ENCODE peak calls at places on chromosomes 6 and 20, in ten cellular contexts. G, L, C, N, Y, D, I, J, M and E are unnamed samples.
A peak's percentile ranks its signal among the peaks of the same experiment; 100 is the strongest.

GRCh38 chr6:168186438-168186837 is 107.4 kb upstream of the FRMD1 start:
- DNase-seq in N (no peak), Y (peak; percentile 43), J (no peak), D (no peak), M (no peak), C (no peak), L (no peak), I (no peak), G (no peak), E (no peak)

GRCh38 chr20:41426361-41426900 is 59.8 kb upstream of the EMILIN3 start:
- DNase-seq in M (no peak), D (no peak), C (no peak), Y (no peak), G (no peak), I (no peak), N (no peak), J (no peak), L (no peak), E (no peak)

GRCh38 chr6:51778666-51779065 is 308.7 kb downstream of the PKHD1 start:
- DNase-seq in D (no peak), L (no peak), G (no peak), I (no peak), C (no peak), M (no peak), Y (no peak), J (no peak), N (no peak), E (no peak)

GRCh38 chr20:23023621-23024187 is 11.4 kb upstream of the SSTR4 start:
- DNase-seq in N (no peak), J (no peak), L (no peak), I (no peak), Y (peak; percentile 10), D (no peak), C (no peak), M (no peak), G (peak; percentile 60), E (no peak)

GRCh38 chr6:148538251-148539190 is 195.9 kb downstream of the SASH1 start:
- DNase-seq in J (peak; percentile 80), L (no peak), D (no peak), M (no peak), C (peak; percentile 75), G (no peak), N (no peak), Y (no peak), I (no peak), E (no peak)

GRCh38 chr6:161094904-161095440 is 103.4 kb downstream of the MAP3K4 start:
- DNase-seq in L (no peak), M (no peak), D (no peak), C (peak; percentile 43), I (no peak), J (no peak), Y (no peak), G (no peak), N (no peak), E (no peak)

GRCh38 chr6:106510090-106510970 is 119.0 kb downstream of the RTN4IP1 start:
- DNase-seq in D (peak; percentile 67), L (peak; percentile 36), J (peak; percentile 36), N (peak; percentile 52), G (peak; percentile 71), M (no peak), C (peak; percentile 62), I (peak; percentile 42), Y (peak; percentile 92), E (no peak)

GRCh38 chr6:19892250-19892649 is 55.1 kb downstream of the ID4 start:
- DNase-seq in M (no peak), Y (peak; percentile 93), L (no peak), I (no peak), G (no peak), D (no peak), J (no peak), C (no peak), N (no peak), E (no peak)

GRCh38 chr20:59813126-59813947 is 120.1 kb downstream of the SYCP2 start:
- DNase-seq in L (no peak), M (no peak), D (no peak), J (no peak), G (no peak), N (no peak), I (no peak), C (no peak), Y (peak; percentile 66), E (no peak)

GRCh38 chr6:20202070-20202658 is 10.1 kb downstream of the MBOAT1 start:
- DNase-seq in L (no peak), J (peak; percentile 64), D (no peak), N (peak; percentile 59), C (peak; percentile 59), G (no peak), M (no peak), Y (no peak), I (no peak), E (no peak)

GRCh38 chr6:44297063-44298038 is 15.8 kb downstream of the AARS2 start:
- DNase-seq in Y (peak; percentile 82), M (no peak), G (peak; percentile 82), J (peak; percentile 16), C (peak; percentile 65), D (no peak), I (peak; percentile 84), L (peak; percentile 41), N (no peak), E (no peak)

GRCh38 chr6:148997863-148998262 is 251.0 kb downstream of the UST start:
- DNase-seq in L (no peak), I (no peak), D (no peak), J (peak; percentile 67), M (no peak), C (peak; percentile 79), G (no peak), N (no peak), Y (no peak), E (peak; percentile 43)

GRCh38 chr20:47591231-47591630 is 89.5 kb downstream of the NCOA3 start:
- DNase-seq in C (no peak), D (no peak), I (no peak), M (no peak), L (no peak), J (no peak), Y (no peak), G (no peak), N (no peak), E (no peak)

GRCh38 chr6:52423971-52424381 is 3.8 kb downstream of the EFHC1 start:
- DNase-seq in C (peak; percentile 86), G (peak; percentile 52), Y (no peak), I (no peak), N (no peak), D (no peak), M (no peak), J (peak; percentile 97), L (no peak), E (peak; percentile 76)

GRCh38 chr6:138588805-138589434 is 89.6 kb upstream of the NHSL1 start:
- DNase-seq in Y (peak; percentile 92), N (peak; percentile 69), I (peak; percentile 65), C (peak; percentile 77), J (peak; percentile 66), D (peak; percentile 19), M (no peak), L (peak; percentile 38), G (peak; percentile 87), E (peak; percentile 66)

GRCh38 chr20:21127201-21127981 is 1.5 kb downstream of the KIZ start:
- DNase-seq in Y (no peak), L (no peak), C (no peak), G (no peak), N (no peak), I (no peak), D (no peak), J (no peak), M (no peak), E (no peak)
- H3K4me3 ChIP-seq in Y (no peak overlapping the region), L (peak overlapping the region; percentile 98), C (peak overlapping the region; percentile 95), G (peak overlapping the region; percentile 95), N (peak overlapping the region; percentile 89), I (peak overlapping the region; percentile 90), D (peak overlapping the region; percentile 82), J (peak overlapping the region; percentile 91), M (no peak overlapping the region), E (peak overlapping the region; percentile 92)

DNA sequence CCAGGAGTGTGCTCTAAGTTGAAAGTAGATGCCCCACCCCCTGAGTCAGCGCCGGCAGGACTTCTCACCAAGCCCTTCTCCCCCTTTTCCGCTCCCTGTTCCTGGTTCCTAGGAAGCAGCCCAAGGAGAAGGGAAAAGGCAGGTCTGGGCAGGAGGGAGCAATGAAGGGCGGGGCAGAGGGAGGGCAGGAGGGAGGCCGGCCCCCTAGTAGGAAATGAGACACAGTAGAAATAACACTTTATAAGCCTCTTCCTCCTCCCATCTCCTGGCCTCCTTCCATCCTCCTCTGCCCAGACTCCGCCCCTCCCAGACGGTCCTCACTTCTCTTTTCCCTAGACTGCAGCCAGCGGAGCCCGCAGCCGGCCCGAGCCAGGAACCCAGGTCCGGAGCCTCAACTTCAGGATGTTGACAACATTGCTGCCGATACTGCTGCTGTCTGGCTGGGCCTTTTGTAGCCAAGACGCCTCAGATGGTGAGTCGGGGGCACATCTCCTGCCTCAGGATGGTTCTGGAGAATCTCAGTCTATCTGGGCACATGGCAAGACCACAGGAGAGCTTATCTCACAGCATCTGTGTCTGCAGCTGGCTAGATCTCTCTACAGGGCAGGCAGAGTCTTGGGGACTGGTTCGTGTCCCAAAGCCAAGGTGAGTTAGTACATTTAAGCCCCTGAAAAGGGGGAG is at the start of gene PROCR:
- DNase-seq in C (peak; percentile 94), N (peak; percentile 94), M (peak; percentile 62), D (no peak), L (peak; percentile 88), I (peak; percentile 32), J (peak; percentile 95), Y (peak; percentile 97), G (peak; percentile 87), E (peak; percentile 90)
- H3K4me3 ChIP-seq in C (peak within 1 kb of the TSS; percentile 76), N (peak within 1 kb of the TSS; percentile 61), M (peak within 1 kb of the TSS; percentile 69), D (no peak within 1 kb of the TSS), L (peak within 1 kb of the TSS; percentile 65), I (no peak within 1 kb of the TSS), J (peak within 1 kb of the TSS; percentile 68), Y (peak within 1 kb of the TSS; percentile 9), G (peak within 1 kb of the TSS; percentile 59), E (peak within 1 kb of the TSS; percentile 54)

DNA sequence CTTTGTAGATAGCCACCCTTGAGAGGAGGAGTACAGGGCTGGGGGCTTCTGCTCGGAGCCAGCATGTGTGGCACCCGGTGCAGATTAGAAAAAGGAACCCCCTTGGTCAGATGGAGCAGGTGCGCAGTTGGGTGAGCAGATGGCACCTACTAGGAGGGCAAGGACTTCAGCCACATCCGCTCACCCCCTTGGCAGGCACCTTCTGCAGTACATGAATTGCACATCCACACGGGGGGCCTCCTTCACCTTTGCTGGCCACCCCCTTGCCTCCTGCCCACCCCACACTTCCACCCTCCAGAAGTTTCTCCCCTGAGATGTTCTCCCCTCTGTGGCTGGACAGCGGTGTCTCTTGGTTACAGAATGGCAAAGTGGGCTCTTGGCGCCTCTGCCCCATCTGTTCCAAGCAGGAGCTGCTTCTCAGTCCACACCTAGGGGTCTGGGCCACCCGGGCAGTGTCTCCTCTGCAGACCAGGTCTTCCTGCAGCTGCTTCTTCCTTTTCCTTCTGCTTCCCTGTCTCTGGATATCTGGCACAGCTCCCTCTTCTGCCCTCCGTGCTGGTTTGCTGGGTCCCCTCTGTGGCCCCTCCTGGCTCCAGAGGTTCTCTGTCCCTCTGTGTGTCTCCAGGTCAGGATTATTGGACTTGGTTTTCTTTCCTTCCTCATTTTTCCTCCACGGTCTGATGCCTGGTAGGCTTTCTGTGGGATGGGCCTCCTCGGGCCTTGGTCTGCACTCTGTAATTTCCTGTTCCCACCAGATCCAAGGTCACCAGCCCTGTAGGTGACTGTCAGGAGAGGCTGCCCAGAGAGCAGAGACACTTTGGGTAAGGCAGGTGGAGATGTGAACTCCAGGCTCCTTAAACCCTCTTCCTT is 4.1 kb downstream of the MDFI start:
- DNase-seq in G (no peak), N (no peak), J (no peak), L (no peak), C (no peak), M (no peak), D (no peak), I (no peak), Y (no peak), E (no peak)
- H3K4me3 ChIP-seq in G (no peak overlapping the region), N (no peak overlapping the region), J (no peak overlapping the region), L (no peak overlapping the region), C (no peak overlapping the region), M (no peak overlapping the region), D (no peak overlapping the region), I (no peak overlapping the region), Y (no peak overlapping the region), E (no peak overlapping the region)

GRCh38 chr6:27214126-27214601 is 33.3 kb upstream of the PRSS16 start:
- DNase-seq in M (no peak), I (no peak), C (no peak), L (no peak), G (peak; percentile 40), N (no peak), Y (no peak), D (no peak), J (no peak), E (no peak)
- H3K4me3 ChIP-seq in M (no peak overlapping the region), I (peak overlapping the region; percentile 35), C (peak overlapping the region; percentile 75), L (no peak overlapping the region), G (peak overlapping the region; percentile 64), N (peak overlapping the region; percentile 91), Y (no peak overlapping the region), D (no peak overlapping the region), J (peak overlapping the region; percentile 41), E (peak overlapping the region; percentile 48)